ENCODE peak calls at places on chromosomes 16 and 17, in six cellular contexts. J is PC-3, V is NCI-H1436, O is body of pancreas, K is upper lobe of right lung, L is fibroblast of lung. R is an unnamed sample.

GRCh38 chr16:71895679-71896385 is 501 bp downstream of the IST1 start:
- DNase-seq in J (peak; percentile 9), V (no peak), O (peak; percentile 24), K (peak; percentile 83), L (peak; percentile 51), R (no peak)

GRCh38 chr17:66372182-66372581 is 69.8 kb downstream of the PRKCA start:
- DNase-seq in J (peak; percentile 22), V (no peak), O (no peak), K (no peak), L (no peak), R (no peak)

GRCh38 chr17:3539881-3540540 is 17.6 kb downstream of the TRPV3 start:
- DNase-seq in J (no peak), V (no peak), O (no peak), K (no peak), L (no peak), R (no peak)

GRCh38 chr16:86117756-86118155 is 218.8 kb downstream of the IRF8 start:
- DNase-seq in J (no peak), V (no peak), O (no peak), K (no peak), L (no peak), R (no peak)

GRCh38 chr17:33572615-33573014 is 279.5 kb upstream of the ASIC2 start:
- DNase-seq in J (peak; percentile 47), V (no peak), O (no peak), K (no peak), L (no peak), R (no peak)

GRCh38 chr16:89154390-89155183 is 17.0 kb upstream of the CDH15 start:
- DNase-seq in J (no peak), V (no peak), O (no peak), K (no peak), L (no peak), R (no peak)

GRCh38 chr16:17343028-17343427 is 127.7 kb downstream of the XYLT1 start:
- DNase-seq in J (no peak), V (no peak), O (no peak), K (no peak), L (no peak), R (peak; percentile 37)

GRCh38 chr16:77302249-77302648 is 103.0 kb downstream of the SYCE1L start:
- DNase-seq in J (no peak), V (no peak), O (no peak), K (no peak), L (no peak), R (no peak)

GRCh38 chr17:5943991-5944390 is 126.2 kb upstream of the WSCD1 start:
- DNase-seq in J (no peak), V (peak; percentile 37), O (no peak), K (no peak), L (no peak), R (no peak)

GRCh38 chr17:36153887-36154576 is 22.4 kb downstream of the TBC1D3B start:
- DNase-seq in J (no peak), V (no peak), O (no peak), K (no peak), L (no peak), R (no peak)

GRCh38 chr17:4506892-4507291 is 8.2 kb downstream of the SPNS2 start:
- DNase-seq in J (no peak), V (no peak), O (no peak), K (no peak), L (no peak), R (no peak)

GRCh38 chr17:38914741-38915638 is 10.4 kb upstream of the LASP1NB start:
- DNase-seq in J (no peak), V (no peak), O (no peak), K (peak; percentile 58), L (no peak), R (no peak)

GRCh38 chr17:2697611-2698162 is 13.9 kb downstream of the CLUH start:
- DNase-seq in J (no peak), V (no peak), O (no peak), K (no peak), L (no peak), R (peak; percentile 28)

GRCh38 chr17:63433746-63434591 is 12.1 kb downstream of the CYB561 start:
- DNase-seq in J (peak; percentile 83), V (no peak), O (peak; percentile 89), K (no peak), L (peak; percentile 95), R (no peak)

GRCh38 chr17:45976755-45977505 is 22.1 kb upstream of the STH start:
- DNase-seq in J (no peak), V (no peak), O (no peak), K (no peak), L (peak; percentile 48), R (no peak)

GRCh38 chr16:71870818-71871217 is 13.2 kb downstream of the ZNF821 start:
- DNase-seq in J (no peak), V (no peak), O (no peak), K (no peak), L (no peak), R (no peak)

GRCh38 chr16:1642753-1643152 is 30.6 kb downstream of the CRAMP1 start:
- DNase-seq in J (no peak), V (no peak), O (no peak), K (no peak), L (no peak), R (no peak)

GRCh38 chr16:72094266-72094610 is 591 bp downstream of the DHX38 start:
- DNase-seq in J (peak; percentile 4), V (no peak), O (no peak), K (no peak), L (peak; percentile 27), R (no peak)